ENCODE peak calls at places on chromosome 16, in five cellular contexts. J is activated CD4-positive, CD25-positive, alpha-beta regulatory T cell treated with anti-CD3 and anti-CD28 coated beads, Interleukin-2, amount 50 U/mL, for 72 hours; L is NCI-H2171; U is activated T-cell treated with anti-CD3 and anti-CD28 coated beads, Interleukin-2, amount 50 U/mL, for 72 hours; Y is ELF-1. I is an unnamed sample.

GRCh38 chr16:79436885-79437284 is 163.7 kb downstream of the MAF start:
- DNase-seq in U (no peak), L (no peak), J (no peak), Y (no peak), I (no peak)

GRCh38 chr16:25012525-25012991 is 2.6 kb downstream of the ARHGAP17 start:
- DNase-seq in Y (no peak), U (no peak), J (no peak), L (no peak), I (no peak)

GRCh38 chr16:8686031-8686621 is 11.7 kb downstream of the ABAT start:
- DNase-seq in J (no peak), L (no peak), Y (peak), U (no peak), I (peak)

GRCh38 chr16:63612462-63613227 is 1509.2 kb downstream of the CDH11 start:
- DNase-seq in J (no peak), U (no peak), Y (peak), L (no peak), I (no peak)

GRCh38 chr16:88352261-88353200 is 30.2 kb upstream of the ZNF469 start:
- DNase-seq in J (no peak), Y (no peak), U (no peak), L (no peak), I (no peak)

GRCh38 chr16:1559446-1559975 is 26.0 kb downstream of the TMEM204 start:
- DNase-seq in U (no peak), J (no peak), L (no peak), Y (no peak), I (no peak)

GRCh38 chr16:2968368-2968737 is 795 bp upstream of the PAQR4 start:
- DNase-seq in Y (no peak), L (peak), J (no peak), U (no peak), I (no peak)

GRCh38 chr16:75203106-75203505 is 3.9 kb downstream of the CTRB2 start:
- DNase-seq in Y (no peak), J (no peak), U (no peak), L (no peak), I (no peak)

GRCh38 chr16:85090166-85090565 is 22.1 kb downstream of the CIBAR2 start:
- DNase-seq in L (no peak), Y (no peak), J (no peak), U (no peak), I (no peak)

GRCh38 chr16:732936-733335 is 6.0 kb downstream of the HAGHL start:
- DNase-seq in L (no peak), U (no peak), Y (peak), J (no peak), I (no peak)

GRCh38 chr16:69709456-69710084 is 16.8 kb downstream of the NQO1 start:
- DNase-seq in Y (no peak), U (no peak), L (peak), J (no peak), I (peak)

GRCh38 chr16:54174201-54174600 is 112.4 kb downstream of the IRX3 start:
- DNase-seq in L (no peak), Y (no peak), J (no peak), U (no peak), I (peak)

GRCh38 chr16:12412252-12412651 is 391.4 kb downstream of the CPPED1 start:
- DNase-seq in J (no peak), Y (no peak), U (no peak), L (no peak), I (no peak)

GRCh38 chr16:85564277-85565051 is 48.7 kb upstream of the GSE1 start:
- DNase-seq in J (no peak), L (no peak), U (peak), Y (no peak), I (no peak)

GRCh38 chr16:80570106-80570478 is 29.3 kb downstream of the DYNLRB2 start:
- DNase-seq in Y (no peak), U (peak), L (no peak), J (no peak), I (no peak)

GRCh38 chr16:80569440-80570105 is 28.8 kb downstream of the DYNLRB2 start:
- DNase-seq in J (peak), U (peak), L (no peak), Y (no peak), I (no peak)

GRCh38 chr16:88649924-88650748 is 717 bp downstream of the CYBA start:
- DNase-seq in L (no peak), J (peak), U (peak), Y (peak), I (no peak)

GRCh38 chr16:23535901-23536300 is 21.2 kb downstream of the EARS2 start:
- DNase-seq in J (no peak), L (no peak), U (no peak), Y (no peak), I (peak)

GRCh38 chr16:30927789-30928378 is 4.5 kb downstream of the FBXL19 start:
- DNase-seq in J (no peak), U (no peak), Y (peak), L (peak), I (peak)

GRCh38 chr16:81645303-81645702 is 133.8 kb upstream of the PLCG2 start:
- DNase-seq in U (no peak), Y (peak), J (no peak), L (peak), I (peak)

GRCh38 chr16:51267676-51268075 is 116.6 kb upstream of the SALL1 start:
- DNase-seq in L (no peak), U (no peak), Y (no peak), J (no peak), I (no peak)

GRCh38 chr16:16014329-16015224 is 65.2 kb downstream of the ABCC1 start:
- DNase-seq in L (peak), U (no peak), Y (no peak), J (no peak), I (no peak)

GRCh38 chr16:63789603-63790002 is 1332.3 kb downstream of the CDH11 start:
- DNase-seq in Y (peak), U (no peak), J (no peak), L (no peak), I (no peak)